ENCODE peak calls at places on chromosomes 13 and 19, in four cellular contexts. One of them, this sample, is unnamed. For H3K27me3, the result is how much of the 10 kb centered on the place peaks cover.

GRCh38 chr13:112837371-112838037 is 131.5 kb upstream of the MCF2L start:
- DNase-seq in PC-9: no peak
- DNase-seq in PC-3: no peak
- DNase-seq in cardiac muscle cell: no peak
- DNase-seq in this sample: no peak

GRCh38 chr19:30054210-30054609 is 112.2 kb downstream of the URI1 start:
- DNase-seq in PC-9: no peak
- DNase-seq in PC-3: no peak
- DNase-seq in cardiac muscle cell: no peak
- DNase-seq in this sample: no peak

GRCh38 chr13:31431722-31432137 is 232.0 kb downstream of the B3GLCT start:
- DNase-seq in PC-9: peak
- DNase-seq in PC-3: peak
- DNase-seq in cardiac muscle cell: peak
- DNase-seq in this sample: peak

GRCh38 chr13:49214917-49215376 is 5.2 kb upstream of the MLNR start:
- DNase-seq in PC-9: peak
- DNase-seq in PC-3: peak
- DNase-seq in cardiac muscle cell: no peak
- DNase-seq in this sample: peak

GRCh38 chr19:7926727-7927604 is 1.0 kb upstream of the CTXN1 start:
- DNase-seq in PC-9: no peak
- DNase-seq in PC-3: no peak
- DNase-seq in cardiac muscle cell: no peak
- DNase-seq in this sample: no peak

GRCh38 chr19:52522555-52522954 is 4.9 kb upstream of the ZNF808 start:
- DNase-seq in PC-9: no peak
- DNase-seq in PC-3: no peak
- DNase-seq in cardiac muscle cell: no peak
- DNase-seq in this sample: no peak

GRCh38 chr19:32234663-32235217 is 110.7 kb upstream of the ZNF507 start:
- DNase-seq in PC-9: no peak
- DNase-seq in PC-3: no peak
- DNase-seq in cardiac muscle cell: no peak
- DNase-seq in this sample: no peak

GRCh38 chr19:5950744-5951143 is 27.2 kb downstream of the RANBP3 start:
- DNase-seq in PC-9: no peak
- DNase-seq in PC-3: no peak
- DNase-seq in cardiac muscle cell: no peak
- DNase-seq in this sample: no peak

GRCh38 chr13:59587030-59587429 is 576.7 kb downstream of the DIAPH3 start:
- DNase-seq in PC-9: no peak
- DNase-seq in PC-3: no peak
- DNase-seq in cardiac muscle cell: no peak
- DNase-seq in this sample: no peak
- H3K27ac ChIP-seq in PC-9: no peak
- H3K27ac ChIP-seq in PC-3: no peak
- H3K27ac ChIP-seq in cardiac muscle cell: no peak
- H3K27ac ChIP-seq in this sample: no peak

GRCh38 chr13:108957369-108958012 is 328.1 kb downstream of the MYO16 start:
- DNase-seq in PC-9: peak
- DNase-seq in PC-3: peak
- DNase-seq in cardiac muscle cell: no peak
- DNase-seq in this sample: no peak

GRCh38 chr13:108958013-108958376 is 328.6 kb downstream of the MYO16 start:
- DNase-seq in PC-9: no peak
- DNase-seq in PC-3: no peak
- DNase-seq in cardiac muscle cell: no peak
- DNase-seq in this sample: no peak

GRCh38 chr13:108960006-108960405 is 330.6 kb downstream of the MYO16 start:
- DNase-seq in PC-9: no peak
- DNase-seq in PC-3: no peak
- DNase-seq in cardiac muscle cell: no peak
- DNase-seq in this sample: no peak

GRCh38 chr13:108961542-108962125 is 332.2 kb downstream of the MYO16 start:
- DNase-seq in PC-9: no peak
- DNase-seq in PC-3: peak
- DNase-seq in cardiac muscle cell: peak
- DNase-seq in this sample: no peak

GRCh38 chr13:108959254-108959653 is 329.8 kb downstream of the MYO16 start:
- DNase-seq in PC-9: no peak
- DNase-seq in PC-3: no peak
- DNase-seq in cardiac muscle cell: no peak
- DNase-seq in this sample: no peak
- H3K27me3 ChIP-seq in PC-9: under half
- H3K27me3 ChIP-seq in PC-3: under half
- H3K27me3 ChIP-seq in cardiac muscle cell: under half
- H3K27me3 ChIP-seq in this sample: under half

DNA sequence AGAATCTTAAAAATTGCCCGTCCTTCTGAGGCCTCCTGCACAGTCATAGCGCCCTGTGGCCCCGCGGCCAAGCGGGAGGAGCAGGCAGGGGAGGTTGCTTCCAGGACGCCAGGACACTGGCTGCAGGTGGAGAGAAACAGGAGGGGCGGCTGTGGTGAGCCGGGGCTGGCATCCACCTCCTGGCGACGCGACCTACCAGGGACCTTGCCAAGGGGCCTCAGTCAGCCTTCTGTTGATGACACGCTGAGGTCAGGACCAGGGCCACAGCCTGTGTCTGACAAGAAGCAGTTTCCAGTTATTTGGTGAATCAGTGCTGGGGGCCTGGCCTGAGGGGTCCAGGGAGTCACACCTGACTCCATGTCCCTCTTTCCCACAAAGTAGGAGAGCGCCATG is 13.3 kb upstream of the MKNK2 start:
- DNase-seq in PC-9: no peak
- DNase-seq in PC-3: no peak
- DNase-seq in cardiac muscle cell: no peak
- DNase-seq in this sample: no peak
- H3K27ac ChIP-seq in PC-9: no peak
- H3K27ac ChIP-seq in PC-3: no peak
- H3K27ac ChIP-seq in cardiac muscle cell: peak
- H3K27ac ChIP-seq in this sample: no peak

GRCh38 chr19:58476498-58477015 is 405 bp downstream of the ZNF446 start:
- DNase-seq in PC-9: peak
- DNase-seq in PC-3: no peak
- DNase-seq in cardiac muscle cell: peak
- DNase-seq in this sample: no peak

GRCh38 chr19:58477871-58478270 is 1.7 kb downstream of the ZNF446 start:
- DNase-seq in PC-9: no peak
- DNase-seq in PC-3: no peak
- DNase-seq in cardiac muscle cell: no peak
- DNase-seq in this sample: no peak

GRCh38 chr19:58474997-58475713 is 997 bp upstream of the ZNF446 start:
- DNase-seq in PC-9: no peak
- DNase-seq in PC-3: no peak
- DNase-seq in cardiac muscle cell: no peak
- DNase-seq in this sample: no peak

GRCh38 chr19:58475714-58476497 is at the start of gene ZNF446:
- DNase-seq in PC-9: peak
- DNase-seq in PC-3: peak
- DNase-seq in cardiac muscle cell: peak
- DNase-seq in this sample: peak

DNA sequence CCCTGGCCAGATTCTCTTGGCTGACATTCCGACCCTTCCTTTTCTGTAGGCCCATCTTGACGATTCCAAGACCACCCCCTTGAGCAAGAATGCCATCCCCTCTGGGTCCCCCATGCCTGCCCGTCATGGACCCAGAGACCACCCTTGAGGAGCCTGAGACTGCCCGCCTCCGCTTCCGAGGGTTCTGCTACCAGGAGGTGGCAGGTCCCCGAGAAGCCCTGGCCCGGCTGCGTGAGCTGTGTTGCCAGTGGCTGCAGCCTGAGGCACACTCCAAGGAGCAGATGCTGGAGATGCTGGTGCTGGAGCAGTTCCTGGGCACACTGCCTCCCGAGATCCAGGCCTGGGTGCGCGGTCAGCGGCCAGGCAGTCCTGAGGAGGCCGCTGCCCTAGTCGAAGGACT is 978 bp downstream of the ZNF446 start:
- DNase-seq in PC-9: no peak
- DNase-seq in PC-3: no peak
- DNase-seq in cardiac muscle cell: no peak
- DNase-seq in this sample: no peak
- H3K27me3 ChIP-seq in PC-9: under half
- H3K27me3 ChIP-seq in PC-3: under half
- H3K27me3 ChIP-seq in cardiac muscle cell: under half
- H3K27me3 ChIP-seq in this sample: under half

DNA sequence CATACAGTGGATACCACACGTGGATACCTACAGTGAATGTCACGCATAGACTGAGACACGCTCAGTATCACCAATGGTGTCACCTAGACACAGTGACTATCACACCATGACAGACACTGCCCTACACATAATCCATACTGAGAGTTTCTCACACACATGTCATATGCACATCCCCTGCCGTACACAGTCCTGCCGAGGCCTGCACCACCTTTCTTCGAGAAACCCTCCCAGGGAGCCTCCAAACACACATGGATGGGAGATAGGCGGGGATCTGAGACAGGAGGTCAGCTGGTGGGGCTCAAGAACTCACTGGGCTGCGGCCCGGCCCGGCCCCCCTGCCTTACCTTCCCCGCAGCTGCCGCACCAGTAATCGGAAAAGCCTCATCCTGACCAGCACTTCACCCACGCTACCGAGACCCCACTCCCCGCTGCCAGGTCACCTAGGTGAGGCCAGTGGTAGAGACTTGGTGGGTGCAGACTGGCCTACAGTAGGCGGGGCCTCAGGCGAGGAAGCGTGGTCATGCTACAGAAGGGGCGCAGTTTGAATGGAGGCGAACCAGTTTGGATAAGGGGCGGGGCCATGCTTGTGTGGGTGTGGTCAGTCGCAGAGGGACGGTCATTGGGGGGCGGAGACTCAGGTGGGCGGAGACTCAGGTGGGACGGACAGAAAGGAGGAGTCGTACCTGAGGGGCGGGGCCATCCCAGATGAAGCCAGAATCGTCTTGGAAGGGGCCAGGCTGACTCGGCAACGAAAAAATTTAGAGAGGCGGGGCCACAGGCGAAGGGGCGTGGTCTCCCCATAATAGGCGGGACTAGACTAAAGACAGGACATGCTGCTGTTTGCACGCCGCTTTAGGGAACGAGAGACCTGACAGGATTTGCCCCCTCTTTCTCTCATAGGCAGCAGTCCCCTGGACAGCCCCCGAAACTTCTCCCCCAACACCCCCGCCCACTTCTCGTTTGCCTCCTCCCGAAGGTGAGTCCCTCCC is 2.1 kb downstream of the MAST1 start:
- DNase-seq in PC-9: peak
- DNase-seq in PC-3: peak
- DNase-seq in cardiac muscle cell: peak
- DNase-seq in this sample: peak
- H3K27ac ChIP-seq in PC-9: no peak
- H3K27ac ChIP-seq in PC-3: no peak
- H3K27ac ChIP-seq in cardiac muscle cell: no peak
- H3K27ac ChIP-seq in this sample: no peak

GRCh38 chr19:58351996-58352755 is 1.1 kb downstream of the A1BG start:
- DNase-seq in PC-9: no peak
- DNase-seq in PC-3: no peak
- DNase-seq in cardiac muscle cell: no peak
- DNase-seq in this sample: no peak
- H3K27me3 ChIP-seq in PC-9: under half
- H3K27me3 ChIP-seq in PC-3: under half
- H3K27me3 ChIP-seq in cardiac muscle cell: under half
- H3K27me3 ChIP-seq in this sample: under half

GRCh38 chr19:33246729-33247440 is 21.2 kb upstream of the SLC7A10 start:
- DNase-seq in PC-9: no peak
- DNase-seq in PC-3: no peak
- DNase-seq in cardiac muscle cell: no peak
- DNase-seq in this sample: no peak
- H3K27ac ChIP-seq in PC-9: no peak
- H3K27ac ChIP-seq in PC-3: no peak
- H3K27ac ChIP-seq in cardiac muscle cell: no peak
- H3K27ac ChIP-seq in this sample: no peak

GRCh38 chr13:99558570-99559180 is 57.4 kb downstream of the TM9SF2 start:
- DNase-seq in PC-9: no peak
- DNase-seq in PC-3: no peak
- DNase-seq in cardiac muscle cell: no peak
- DNase-seq in this sample: no peak
- H3K27me3 ChIP-seq in PC-9: under half
- H3K27me3 ChIP-seq in PC-3: under half
- H3K27me3 ChIP-seq in cardiac muscle cell: under half
- H3K27me3 ChIP-seq in this sample: under half

This sample was measured in CD4-positive, CD25-positive, alpha-beta regulatory T cell.